ENCODE peak calls at places on chromosomes 6 and 20, in seven cellular contexts. R, S, P, E, V, H and X are unnamed samples.

GRCh38 chr6:30793521-30794194 is 49.3 kb upstream of the IER3 start:
- DNase-seq in H (peak), E (no peak), S (no peak), P (no peak), V (no peak), R (peak), X (peak)

GRCh38 chr6:137271245-137272183 is 52.3 kb upstream of the IFNGR1 start:
- DNase-seq in H (peak), R (peak), E (no peak), V (peak), P (no peak), S (peak), X (peak)

GRCh38 chr6:159966339-159966738 is 2.5 kb upstream of the IGF2R start:
- DNase-seq in R (no peak), V (no peak), H (no peak), S (no peak), E (no peak), P (no peak), X (no peak)

GRCh38 chr20:8082025-8082424 is 50.0 kb upstream of the PLCB1 start:
- DNase-seq in H (peak), P (no peak), E (no peak), V (no peak), R (no peak), S (no peak), X (peak)

GRCh38 chr6:152398993-152399392 is 238.2 kb downstream of the SYNE1 start:
- DNase-seq in R (no peak), P (no peak), S (no peak), H (no peak), V (no peak), E (no peak), X (no peak)

GRCh38 chr20:44571367-44571766 is 11.0 kb upstream of the PKIG start:
- DNase-seq in V (no peak), S (no peak), R (no peak), E (no peak), P (no peak), H (no peak), X (no peak)

GRCh38 chr20:11207749-11208502 is 534.1 kb upstream of the JAG1 start:
- DNase-seq in E (peak), R (peak), H (peak), P (no peak), V (no peak), S (no peak), X (peak)

GRCh38 chr20:50629675-50630055 is 61.7 kb downstream of the RIPOR3 start:
- DNase-seq in H (no peak), R (no peak), V (no peak), E (no peak), P (no peak), S (no peak), X (no peak)

GRCh38 chr20:12023169-12023795 is 105.6 kb downstream of the BTBD3 start:
- DNase-seq in E (no peak), S (no peak), V (no peak), H (no peak), P (no peak), R (no peak), X (no peak)

GRCh38 chr6:32439139-32439538 is 548 bp upstream of the HLA-DRA start:
- DNase-seq in P (no peak), S (no peak), R (no peak), E (no peak), H (no peak), V (no peak), X (no peak)

GRCh38 chr20:44642203-44643153 is 9.0 kb downstream of the ADA start:
- DNase-seq in P (peak), H (peak), V (no peak), E (peak), S (peak), R (peak), X (peak)

GRCh38 chr20:37938954-37939353 is 36.0 kb downstream of the VSTM2L start:
- DNase-seq in S (no peak), E (no peak), P (no peak), R (no peak), H (no peak), V (no peak), X (no peak)

GRCh38 chr6:53850527-53850926 is 55.7 kb downstream of the LRRC1 start:
- DNase-seq in E (no peak), R (no peak), V (no peak), S (no peak), P (no peak), H (no peak), X (no peak)

GRCh38 chr6:106087548-106088325 is 1.6 kb downstream of the PRDM1 start:
- DNase-seq in E (no peak), P (no peak), R (peak), V (no peak), S (no peak), H (peak), X (peak)

GRCh38 chr6:113744886-113745285 is 112.3 kb upstream of the MARCKS start:
- DNase-seq in P (no peak), V (no peak), H (peak), S (no peak), E (no peak), R (no peak), X (no peak)

GRCh38 chr6:7201444-7201731 is 93.6 kb downstream of the RREB1 start:
- DNase-seq in S (no peak), E (no peak), H (no peak), P (no peak), V (no peak), R (no peak), X (no peak)

GRCh38 chr6:63783096-63783495 is 147.5 kb downstream of the PHF3 start:
- DNase-seq in H (no peak), V (no peak), R (no peak), S (no peak), P (peak), E (peak), X (no peak)

GRCh38 chr6:47478233-47479155 is 905 bp downstream of the CD2AP start:
- DNase-seq in E (no peak), R (peak), P (no peak), V (no peak), H (peak), S (no peak), X (peak)

GRCh38 chr6:7991992-7992815 is 72.0 kb downstream of the BLOC1S5 start:
- DNase-seq in E (peak), S (peak), V (no peak), H (peak), R (peak), P (no peak), X (peak)

GRCh38 chr20:36275011-36275410 is 31.1 kb upstream of the DLGAP4 start:
- DNase-seq in R (no peak), E (no peak), P (no peak), S (no peak), H (peak), V (no peak), X (no peak)

GRCh38 chr20:58691773-58692578 is 624 bp upstream of the NPEPL1 start:
- DNase-seq in E (no peak), V (no peak), R (no peak), S (no peak), P (peak), H (no peak), X (peak)

GRCh38 chr6:2839982-2840793 is 1.5 kb downstream of the SERPINB1 start:
- DNase-seq in H (no peak), R (no peak), V (no peak), E (no peak), P (no peak), S (no peak), X (no peak)

GRCh38 chr6:46156701-46157100 is 14.1 kb downstream of the ENPP5 start:
- DNase-seq in P (no peak), H (no peak), R (no peak), V (no peak), S (no peak), E (no peak), X (no peak)